ENCODE peak calls at places on chromosome 1, in six cellular contexts. One of them, this sample, is unnamed.

GRCh38 chr1:156463874-156464273 is 36.7 kb downstream of the MEF2D start:
- DNase-seq in astrocyte of the cerebellum: no peak
- DNase-seq in thoracic aorta: no peak
- DNase-seq in effector CD4-positive, alpha-beta T cell: no peak
- DNase-seq in fibroblast of lung: no peak
- DNase-seq in mesendoderm: peak
- DNase-seq in this sample: no peak

GRCh38 chr1:115121793-115122192 is 32.5 kb upstream of the TSPAN2 start:
- DNase-seq in fibroblast of lung: no peak
- DNase-seq in thoracic aorta: no peak
- DNase-seq in mesendoderm: no peak
- DNase-seq in astrocyte of the cerebellum: no peak
- DNase-seq in effector CD4-positive, alpha-beta T cell: no peak
- DNase-seq in this sample: no peak

GRCh38 chr1:15110128-15110866 is 43.2 kb upstream of the TMEM51 start:
- DNase-seq in effector CD4-positive, alpha-beta T cell: no peak
- DNase-seq in astrocyte of the cerebellum: no peak
- DNase-seq in fibroblast of lung: no peak
- DNase-seq in thoracic aorta: no peak
- DNase-seq in mesendoderm: peak
- DNase-seq in this sample: no peak

GRCh38 chr1:231774719-231775322 is 148.2 kb downstream of the DISC1 start:
- DNase-seq in astrocyte of the cerebellum: no peak
- DNase-seq in mesendoderm: no peak
- DNase-seq in fibroblast of lung: no peak
- DNase-seq in thoracic aorta: no peak
- DNase-seq in effector CD4-positive, alpha-beta T cell: no peak
- DNase-seq in this sample: no peak

GRCh38 chr1:154714638-154715037 is 106.7 kb upstream of the ADAR start:
- DNase-seq in thoracic aorta: no peak
- DNase-seq in effector CD4-positive, alpha-beta T cell: no peak
- DNase-seq in fibroblast of lung: peak
- DNase-seq in astrocyte of the cerebellum: no peak
- DNase-seq in mesendoderm: peak
- DNase-seq in this sample: no peak

GRCh38 chr1:217063065-217063908 is 340.1 kb upstream of the ESRRG start:
- DNase-seq in mesendoderm: peak
- DNase-seq in astrocyte of the cerebellum: no peak
- DNase-seq in fibroblast of lung: no peak
- DNase-seq in thoracic aorta: no peak
- DNase-seq in effector CD4-positive, alpha-beta T cell: no peak
- DNase-seq in this sample: no peak

GRCh38 chr1:9112961-9113880 is 15.7 kb downstream of the GPR157 start:
- DNase-seq in mesendoderm: no peak
- DNase-seq in effector CD4-positive, alpha-beta T cell: no peak
- DNase-seq in thoracic aorta: no peak
- DNase-seq in fibroblast of lung: no peak
- DNase-seq in astrocyte of the cerebellum: no peak
- DNase-seq in this sample: no peak

GRCh38 chr1:97986041-97987005 is 65.5 kb upstream of the DPYD start:
- DNase-seq in astrocyte of the cerebellum: no peak
- DNase-seq in fibroblast of lung: no peak
- DNase-seq in thoracic aorta: no peak
- DNase-seq in effector CD4-positive, alpha-beta T cell: no peak
- DNase-seq in mesendoderm: no peak
- DNase-seq in this sample: peak

GRCh38 chr1:182839209-182840065 is at the start of gene DHX9:
- DNase-seq in astrocyte of the cerebellum: peak
- DNase-seq in thoracic aorta: peak
- DNase-seq in mesendoderm: peak
- DNase-seq in fibroblast of lung: peak
- DNase-seq in effector CD4-positive, alpha-beta T cell: peak
- DNase-seq in this sample: peak

GRCh38 chr1:159920202-159920601 is 5.1 kb downstream of the TAGLN2 start:
- DNase-seq in astrocyte of the cerebellum: no peak
- DNase-seq in effector CD4-positive, alpha-beta T cell: no peak
- DNase-seq in mesendoderm: no peak
- DNase-seq in fibroblast of lung: no peak
- DNase-seq in thoracic aorta: no peak
- DNase-seq in this sample: no peak

GRCh38 chr1:33609739-33610138 is 137.3 kb downstream of the ZSCAN20 start:
- DNase-seq in fibroblast of lung: no peak
- DNase-seq in thoracic aorta: no peak
- DNase-seq in effector CD4-positive, alpha-beta T cell: no peak
- DNase-seq in astrocyte of the cerebellum: no peak
- DNase-seq in mesendoderm: no peak
- DNase-seq in this sample: no peak

GRCh38 chr1:36829066-36829465 is 205.2 kb downstream of the GRIK3 start:
- DNase-seq in thoracic aorta: no peak
- DNase-seq in fibroblast of lung: no peak
- DNase-seq in astrocyte of the cerebellum: no peak
- DNase-seq in effector CD4-positive, alpha-beta T cell: no peak
- DNase-seq in mesendoderm: no peak
- DNase-seq in this sample: no peak

GRCh38 chr1:53577141-53578100 is 118.2 kb downstream of the DMRTB1 start:
- DNase-seq in thoracic aorta: no peak
- DNase-seq in effector CD4-positive, alpha-beta T cell: no peak
- DNase-seq in astrocyte of the cerebellum: no peak
- DNase-seq in mesendoderm: peak
- DNase-seq in fibroblast of lung: no peak
- DNase-seq in this sample: no peak

GRCh38 chr1:170618418-170618817 is 45.5 kb upstream of the PRRX1 start:
- DNase-seq in effector CD4-positive, alpha-beta T cell: no peak
- DNase-seq in fibroblast of lung: no peak
- DNase-seq in astrocyte of the cerebellum: no peak
- DNase-seq in thoracic aorta: no peak
- DNase-seq in mesendoderm: no peak
- DNase-seq in this sample: no peak

GRCh38 chr1:174258148-174258550 is 98.8 kb downstream of the RABGAP1L start:
- DNase-seq in effector CD4-positive, alpha-beta T cell: peak
- DNase-seq in thoracic aorta: no peak
- DNase-seq in mesendoderm: peak
- DNase-seq in astrocyte of the cerebellum: peak
- DNase-seq in fibroblast of lung: peak
- DNase-seq in this sample: peak

GRCh38 chr1:184866991-184867788 is 107.1 kb downstream of the NIBAN1 start:
- DNase-seq in fibroblast of lung: peak
- DNase-seq in thoracic aorta: no peak
- DNase-seq in astrocyte of the cerebellum: peak
- DNase-seq in effector CD4-positive, alpha-beta T cell: peak
- DNase-seq in mesendoderm: no peak
- DNase-seq in this sample: no peak

GRCh38 chr1:7127322-7128050 is 342.2 kb downstream of the CAMTA1 start:
- DNase-seq in thoracic aorta: no peak
- DNase-seq in fibroblast of lung: peak
- DNase-seq in mesendoderm: no peak
- DNase-seq in effector CD4-positive, alpha-beta T cell: no peak
- DNase-seq in astrocyte of the cerebellum: no peak
- DNase-seq in this sample: no peak

GRCh38 chr1:78069784-78070183 is 24.0 kb downstream of the GIPC2 start:
- DNase-seq in thoracic aorta: no peak
- DNase-seq in effector CD4-positive, alpha-beta T cell: no peak
- DNase-seq in astrocyte of the cerebellum: no peak
- DNase-seq in fibroblast of lung: no peak
- DNase-seq in mesendoderm: no peak
- DNase-seq in this sample: no peak

GRCh38 chr1:216034506-216034905 is 388.7 kb downstream of the USH2A start:
- DNase-seq in effector CD4-positive, alpha-beta T cell: no peak
- DNase-seq in mesendoderm: peak
- DNase-seq in thoracic aorta: no peak
- DNase-seq in astrocyte of the cerebellum: no peak
- DNase-seq in fibroblast of lung: no peak
- DNase-seq in this sample: no peak

GRCh38 chr1:234315588-234315987 is 57.7 kb upstream of the COA6 start:
- DNase-seq in astrocyte of the cerebellum: no peak
- DNase-seq in fibroblast of lung: no peak
- DNase-seq in effector CD4-positive, alpha-beta T cell: no peak
- DNase-seq in mesendoderm: no peak
- DNase-seq in thoracic aorta: no peak
- DNase-seq in this sample: no peak

GRCh38 chr1:71046891-71047634 is 553 bp downstream of the PTGER3 start:
- DNase-seq in thoracic aorta: no peak
- DNase-seq in mesendoderm: peak
- DNase-seq in astrocyte of the cerebellum: no peak
- DNase-seq in effector CD4-positive, alpha-beta T cell: no peak
- DNase-seq in fibroblast of lung: no peak
- DNase-seq in this sample: peak

GRCh38 chr1:54275349-54275748 is 75.4 kb downstream of the MRPL37 start:
- DNase-seq in mesendoderm: peak
- DNase-seq in fibroblast of lung: peak
- DNase-seq in thoracic aorta: peak
- DNase-seq in effector CD4-positive, alpha-beta T cell: no peak
- DNase-seq in astrocyte of the cerebellum: no peak
- DNase-seq in this sample: peak

GRCh38 chr1:3020263-3020909 is 881 bp upstream of the ACTRT2 start:
- DNase-seq in astrocyte of the cerebellum: no peak
- DNase-seq in mesendoderm: no peak
- DNase-seq in fibroblast of lung: no peak
- DNase-seq in effector CD4-positive, alpha-beta T cell: no peak
- DNase-seq in thoracic aorta: no peak
- DNase-seq in this sample: no peak

GRCh38 chr1:110778821-110779220 is 94.1 kb upstream of the CD53 start:
- DNase-seq in thoracic aorta: no peak
- DNase-seq in mesendoderm: no peak
- DNase-seq in fibroblast of lung: no peak
- DNase-seq in astrocyte of the cerebellum: no peak
- DNase-seq in effector CD4-positive, alpha-beta T cell: no peak
- DNase-seq in this sample: no peak

GRCh38 chr1:36084502-36085115 is 715 bp downstream of the TEKT2 start:
- DNase-seq in mesendoderm: peak
- DNase-seq in effector CD4-positive, alpha-beta T cell: no peak
- DNase-seq in astrocyte of the cerebellum: no peak
- DNase-seq in thoracic aorta: no peak
- DNase-seq in fibroblast of lung: no peak
- DNase-seq in this sample: no peak

GRCh38 chr1:228037401-228038386 is 30.9 kb downstream of the WNT3A start:
- DNase-seq in mesendoderm: peak
- DNase-seq in effector CD4-positive, alpha-beta T cell: no peak
- DNase-seq in thoracic aorta: no peak
- DNase-seq in fibroblast of lung: no peak
- DNase-seq in astrocyte of the cerebellum: no peak
- DNase-seq in this sample: peak

GRCh38 chr1:110529011-110529410 is 10.0 kb upstream of the KCNA10 start:
- DNase-seq in fibroblast of lung: no peak
- DNase-seq in effector CD4-positive, alpha-beta T cell: no peak
- DNase-seq in thoracic aorta: no peak
- DNase-seq in mesendoderm: no peak
- DNase-seq in astrocyte of the cerebellum: no peak
- DNase-seq in this sample: no peak